ENCODE peak calls at places on chromosomes 3 and 15, in four cellular contexts. R is A549, D is HepG2, S is K562. U is an unnamed sample.

GRCh38 chr3:142981108-142981507 is 17.6 kb upstream of the PAQR9 start:
- DNase-seq in R (peak), D (no peak), S (no peak), U (no peak)

GRCh38 chr15:34721802-34722795 is 32.7 kb downstream of the GJD2 start:
- DNase-seq in R (peak), D (peak), S (no peak), U (peak)

GRCh38 chr3:142097099-142097843 is 52.1 kb downstream of the TFDP2 start:
- DNase-seq in R (no peak), D (no peak), S (no peak), U (no peak)

GRCh38 chr15:48177383-48177874 is 666 bp downstream of the MYEF2 start:
- DNase-seq in R (peak), D (no peak), S (no peak), U (peak)

GRCh38 chr3:187964759-187965158 is 189.2 kb upstream of the LPP start:
- DNase-seq in R (no peak), D (peak), S (no peak), U (no peak)

GRCh38 chr3:136546718-136547117 is 205.5 kb downstream of the STAG1 start:
- DNase-seq in R (peak), D (no peak), S (peak), U (peak)

GRCh38 chr3:194893121-194893979 is 207.7 kb downstream of the FAM43A start:
- DNase-seq in R (no peak), D (no peak), S (no peak), U (no peak)

GRCh38 chr3:45180051-45180450 is 33.9 kb upstream of the CDCP1 start:
- DNase-seq in R (no peak), D (no peak), S (no peak), U (peak)

GRCh38 chr3:72440491-72440890 is 407.8 kb downstream of the SHQ1 start:
- DNase-seq in R (no peak), D (no peak), S (no peak), U (no peak)

GRCh38 chr3:72245183-72245811 is 460.3 kb upstream of the PROK2 start:
- DNase-seq in R (no peak), D (no peak), S (no peak), U (no peak)

GRCh38 chr15:37122703-37123102 is 22.4 kb upstream of the MEIS2 start:
- DNase-seq in R (no peak), D (no peak), S (no peak), U (no peak)

GRCh38 chr3:193554790-193555189 is at the start of gene ATP13A4:
- DNase-seq in R (no peak), D (no peak), S (no peak), U (no peak)

GRCh38 chr15:43903864-43904290 is 77.1 kb downstream of the WDR76 start:
- DNase-seq in R (peak), D (peak), S (peak), U (peak)

GRCh38 chr15:88894819-88895767 is at the start of gene HAPLN3:
- DNase-seq in R (peak), D (no peak), S (no peak), U (peak)

GRCh38 chr3:63387568-63387967 is 109.5 kb downstream of the SYNPR start:
- DNase-seq in R (no peak), D (no peak), S (no peak), U (no peak)

GRCh38 chr3:101703169-101703568 is 16.7 kb upstream of the RPL24 start:
- DNase-seq in R (peak), D (no peak), S (no peak), U (no peak)

GRCh38 chr15:101560722-101561583 is 71.4 kb upstream of the PCSK6 start:
- DNase-seq in R (no peak), D (no peak), S (no peak), U (no peak)

GRCh38 chr3:1773679-1774078 is 325.0 kb upstream of the CNTN4 start:
- DNase-seq in R (no peak), D (no peak), S (no peak), U (no peak)

GRCh38 chr15:99369250-99369649 is 118.0 kb downstream of the LRRC28 start:
- DNase-seq in R (no peak), D (no peak), S (no peak), U (no peak)

GRCh38 chr3:63467392-63467791 is 185.1 kb upstream of the SNTN start:
- DNase-seq in R (no peak), D (no peak), S (no peak), U (no peak)

GRCh38 chr3:39110041-39110639 is 2.7 kb downstream of the TTC21A start:
- DNase-seq in R (no peak), D (no peak), S (no peak), U (no peak)

GRCh38 chr3:39109086-39109485 is 1.6 kb downstream of the TTC21A start:
- DNase-seq in R (no peak), D (no peak), S (no peak), U (no peak)

GRCh38 chr3:39107874-39108308 is 411 bp downstream of the TTC21A start:
- DNase-seq in R (no peak), D (no peak), S (no peak), U (peak)

GRCh38 chr3:39107056-39107873 is at the start of the genes GORASP1 and TTC21A:
- DNase-seq in R (peak), D (peak), S (peak), U (peak)

GRCh38 chr3:39108309-39108708 is 829 bp downstream of the TTC21A start:
- DNase-seq in R (no peak), D (no peak), S (no peak), U (no peak)
- TF ChIP-seq BHLHE40 in R (no peak), D (no peak), S (no peak), U (no peak)

GRCh38 chr3:16427309-16427965 is 86.1 kb downstream of the RFTN1 start:
- DNase-seq in R (peak), D (no peak), S (no peak), U (peak)

GRCh38 chr3:16426665-16427064 is 86.8 kb downstream of the RFTN1 start:
- DNase-seq in R (no peak), D (no peak), S (no peak), U (no peak)

GRCh38 chr3:16425398-16426057 is 88.0 kb downstream of the RFTN1 start:
- DNase-seq in R (no peak), D (no peak), S (no peak), U (no peak)

GRCh38 chr3:16430717-16431630 is 82.5 kb downstream of the RFTN1 start:
- DNase-seq in R (no peak), D (no peak), S (no peak), U (no peak)

GRCh38 chr3:16429086-16429485 is 84.4 kb downstream of the RFTN1 start:
- DNase-seq in R (no peak), D (no peak), S (no peak), U (no peak)
- H3K4me3 ChIP-seq in R (no peak), D (no peak), S (no peak), U (no peak)

GRCh38 chr3:170999737-171000242 is 26.7 kb downstream of the SLC2A2 start:
- DNase-seq in R (peak), D (peak), S (no peak), U (peak)
- TF ChIP-seq BHLHE40 in R (no peak), D (no peak), S (no peak), U (no peak)

GRCh38 chr3:179949869-179950268 is 86.9 kb downstream of the PEX5L start:
- DNase-seq in R (no peak), D (no peak), S (no peak), U (no peak)
- H3K4me3 ChIP-seq in R (no peak), D (no peak), S (no peak), U (no peak)

DNA sequence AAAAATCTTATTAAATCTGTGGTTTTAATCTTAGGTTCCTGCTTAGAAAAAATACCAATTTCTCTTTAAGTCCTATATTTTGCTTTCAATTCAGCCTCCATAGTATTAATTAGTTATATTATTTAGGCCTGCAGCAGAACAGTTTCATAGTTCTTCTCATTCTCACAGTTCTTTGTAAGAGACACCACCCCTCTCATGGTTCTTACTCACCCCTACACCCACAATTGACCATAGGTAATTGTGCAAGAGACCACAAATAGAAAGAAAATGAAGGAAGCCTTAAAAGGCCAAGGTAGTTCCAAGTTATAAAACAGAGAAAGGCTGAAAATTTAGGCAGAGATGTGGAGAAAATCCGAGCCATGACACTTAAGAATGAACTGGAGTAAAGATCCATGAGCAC is 415.3 kb downstream of the TIGIT start:
- DNase-seq in R (no peak), D (no peak), S (no peak), U (peak)
- TF ChIP-seq BHLHE40 in R (no peak), D (no peak), S (no peak), U (no peak)

GRCh38 chr15:79896131-79896633 is 632 bp downstream of the MTHFS start:
- DNase-seq in R (no peak), D (peak), S (no peak), U (no peak)

GRCh38 chr15:79897380-79897678 is 515 bp upstream of the MTHFS start:
- DNase-seq in R (no peak), D (no peak), S (no peak), U (no peak)

GRCh38 chr15:79898369-79898768 is 1.6 kb upstream of the MTHFS start:
- DNase-seq in R (no peak), D (no peak), S (no peak), U (no peak)

GRCh38 chr15:79896634-79897379 is at the start of gene MTHFS:
- DNase-seq in R (peak), D (peak), S (peak), U (peak)

DNA sequence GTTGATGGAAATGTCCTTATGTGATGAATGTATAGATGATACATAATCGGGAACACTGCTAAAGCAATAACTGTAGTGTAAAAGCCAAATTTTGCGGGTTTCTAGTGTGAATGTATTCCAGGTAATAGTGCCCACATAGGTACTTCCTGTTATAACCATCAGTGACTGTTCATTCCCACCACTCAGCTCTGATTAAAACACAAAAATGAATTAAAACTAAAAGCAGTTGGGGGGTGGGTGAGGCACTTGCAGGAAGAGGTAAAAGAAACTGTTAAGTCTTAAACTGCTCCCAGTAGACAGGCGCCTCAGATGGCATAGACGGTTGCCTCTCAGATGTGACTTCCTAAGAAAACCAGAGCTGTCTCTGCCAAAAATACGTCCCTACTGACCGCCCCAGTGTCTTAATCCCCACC is 893 bp upstream of the MTHFS start:
- DNase-seq in R (no peak), D (no peak), S (no peak), U (no peak)
- H3K4me3 ChIP-seq in R (peak), D (peak), S (peak), U (no peak)